ENCODE peak calls at places on chromosomes 11 and 22, in four cellular contexts. N is cardiac fibroblast, W is heart right ventricle, I is mucosa of descending colon. L is an unnamed sample.

GRCh38 chr11:83724704-83725114 is 438.5 kb upstream of the CCDC90B start:
- DNase-seq in W (peak), N (no peak), I (no peak), L (peak)

GRCh38 chr22:31148953-31149627 is 8.8 kb upstream of the PLA2G3 start:
- DNase-seq in W (peak), N (peak), I (peak), L (peak)

GRCh38 chr22:34236527-34236926 is 316.3 kb upstream of the LARGE1 start:
- DNase-seq in N (no peak), W (peak), I (no peak), L (no peak)

GRCh38 chr11:47143322-47143721 is 33.4 kb downstream of the ARFGAP2 start:
- DNase-seq in I (no peak), W (peak), N (peak), L (peak)

GRCh38 chr22:48327721-48328120 is 1500.0 kb downstream of the BRD1 start:
- DNase-seq in I (no peak), N (no peak), W (no peak), L (no peak)

GRCh38 chr11:118304809-118305248 is 299 bp downstream of the CD3E start:
- DNase-seq in N (no peak), W (no peak), I (no peak), L (no peak)

GRCh38 chr11:45860348-45860747 is 13.1 kb downstream of the CRY2 start:
- DNase-seq in N (no peak), I (no peak), W (no peak), L (no peak)

GRCh38 chr22:17847360-17848078 is 73.2 kb upstream of the BID start:
- DNase-seq in I (no peak), N (no peak), W (no peak), L (no peak)

GRCh38 chr11:43367382-43368178 is 8.9 kb downstream of the TTC17 start:
- DNase-seq in W (no peak), N (peak), I (no peak), L (no peak)

GRCh38 chr22:46577361-46578249 is 40.2 kb upstream of the CELSR1 start:
- DNase-seq in I (peak), N (no peak), W (no peak), L (no peak)

GRCh38 chr22:25497269-25497668 is 67.2 kb upstream of the GRK3 start:
- DNase-seq in W (peak), N (peak), I (no peak), L (peak)

GRCh38 chr11:61963282-61964057 is 4.0 kb downstream of the FTH1 start:
- DNase-seq in N (peak), W (no peak), I (peak), L (peak)

GRCh38 chr22:43110927-43111623 is 525 bp downstream of the BIK start:
- DNase-seq in W (no peak), I (peak), N (no peak), L (no peak)

GRCh38 chr11:106271686-106272085 is 194.2 kb downstream of the AASDHPPT start:
- DNase-seq in W (no peak), I (no peak), N (peak), L (no peak)

GRCh38 chr22:36740716-36741115 is 35.2 kb downstream of the IFT27 start:
- DNase-seq in I (no peak), W (no peak), N (no peak), L (no peak)

GRCh38 chr22:49807129-49807528 is 20.5 kb downstream of the BRD1 start:
- DNase-seq in W (no peak), N (no peak), I (no peak), L (no peak)

GRCh38 chr11:11777897-11778296 is 63.9 kb upstream of the USP47 start:
- DNase-seq in W (no peak), N (no peak), I (no peak), L (no peak)

GRCh38 chr11:86627776-86628455 is 44.5 kb downstream of the ME3 start:
- DNase-seq in W (no peak), I (no peak), N (no peak), L (no peak)

GRCh38 chr11:22466809-22467208 is 128.6 kb downstream of the SLC17A6 start:
- DNase-seq in W (no peak), N (peak), I (no peak), L (peak)

GRCh38 chr11:74024630-74025029 is 15.7 kb upstream of the UCP3 start:
- DNase-seq in I (no peak), W (no peak), N (peak), L (peak)

GRCh38 chr11:100561325-100561724 is 125.8 kb upstream of the ARHGAP42 start:
- DNase-seq in W (no peak), N (no peak), I (no peak), L (peak)

GRCh38 chr11:2887526-2888195 is 2.1 kb upstream of the CDKN1C start:
- DNase-seq in N (no peak), W (no peak), I (peak), L (no peak)

GRCh38 chr11:123546515-123546914 is 107.9 kb downstream of the SCN3B start:
- DNase-seq in I (no peak), W (no peak), N (peak), L (no peak)

GRCh38 chr11:21426931-21427330 is 757.5 kb downstream of the NELL1 start:
- DNase-seq in N (no peak), W (no peak), I (no peak), L (no peak)

GRCh38 chr22:42780070-42780540 is 59.4 kb upstream of the A4GALT start:
- DNase-seq in I (no peak), W (peak), N (peak), L (peak)

GRCh38 chr11:104609297-104609696 is 289.0 kb downstream of the CASP12 start:
- DNase-seq in I (no peak), N (peak), W (peak), L (peak)

GRCh38 chr11:10305964-10306918 is 1.4 kb downstream of the ADM start:
- DNase-seq in I (peak), W (peak), N (peak), L (peak)

GRCh38 chr22:37525073-37525745 is 6.0 kb upstream of the CARD10 start:
- DNase-seq in W (no peak), I (no peak), N (peak), L (peak)

GRCh38 chr22:21100149-21101032 is 54.6 kb downstream of the LRRC74B start:
- DNase-seq in N (no peak), W (no peak), I (no peak), L (no peak)

GRCh38 chr11:58647141-58647699 is 24.8 kb downstream of the CNTF start:
- DNase-seq in W (no peak), N (no peak), I (no peak), L (no peak)

GRCh38 chr11:79244175-79244804 is 196.5 kb downstream of the TENM4 start:
- DNase-seq in I (no peak), W (no peak), N (peak), L (peak)

GRCh38 chr11:100709233-100709999 is 22.3 kb downstream of the ARHGAP42 start:
- DNase-seq in I (no peak), N (peak), W (no peak), L (peak)

GRCh38 chr11:45609337-45609736 is 56.1 kb downstream of the CHST1 start:
- DNase-seq in I (no peak), N (no peak), W (no peak), L (no peak)

DNA sequence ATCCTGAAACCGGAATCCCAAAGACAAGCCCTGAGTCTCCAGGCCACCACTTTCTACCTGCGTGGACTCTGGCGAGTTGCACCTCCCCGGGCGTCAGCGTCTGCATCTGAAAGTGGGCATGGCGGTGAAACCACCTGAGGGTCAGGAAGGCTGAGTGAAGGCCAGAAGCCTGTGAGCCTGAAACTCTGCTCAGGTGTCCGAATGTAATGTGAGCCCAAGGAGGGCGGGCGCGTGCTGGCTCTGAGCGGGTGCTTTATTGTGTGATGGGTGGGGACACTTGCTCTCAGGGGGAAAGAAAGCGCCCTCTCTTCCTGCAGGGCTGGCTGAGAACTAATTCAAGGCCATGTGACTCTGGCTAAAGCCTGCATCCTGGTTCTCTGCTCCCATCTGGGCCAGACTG is 135.6 kb downstream of the ST3GAL4 start:
- DNase-seq in W (no peak), N (no peak), I (no peak), L (no peak)
- H3K4me3 ChIP-seq in W (no peak), N (no peak), I (no peak), L (no peak)

GRCh38 chr22:19819911-19820879 is 34.5 kb downstream of the GNB1L start:
- DNase-seq in W (no peak), I (no peak), N (no peak), L (no peak)

GRCh38 chr22:19819209-19819910 is 35.3 kb downstream of the GNB1L start:
- DNase-seq in W (no peak), N (no peak), I (no peak), L (no peak)

GRCh38 chr22:19822301-19823117 is 32.2 kb downstream of the GNB1L start:
- DNase-seq in I (no peak), W (no peak), N (no peak), L (no peak)

GRCh38 chr22:19821523-19822300 is 33.0 kb downstream of the GNB1L start:
- DNase-seq in W (no peak), N (no peak), I (no peak), L (no peak)

GRCh38 chr22:19820880-19821522 is 33.7 kb downstream of the GNB1L start:
- DNase-seq in W (no peak), I (no peak), N (no peak), L (no peak)
- TF ChIP-seq CTCF in W (no peak), I (no peak), N (no peak), L (peak)

GRCh38 chr11:93850585-93851018 is at the start of gene VSTM5:
- DNase-seq in N (no peak), I (no peak), W (no peak), L (no peak)

GRCh38 chr11:93849201-93849600 is 1.2 kb downstream of the VSTM5 start:
- DNase-seq in N (no peak), I (peak), W (no peak), L (no peak)

GRCh38 chr11:93852242-93852641 is 1.8 kb upstream of the VSTM5 start:
- DNase-seq in N (no peak), I (no peak), W (no peak), L (no peak)

GRCh38 chr11:93846411-93846810 is 4.0 kb downstream of the VSTM5 start:
- DNase-seq in N (peak), W (no peak), I (no peak), L (peak)

GRCh38 chr11:93849751-93850584 is 450 bp downstream of the VSTM5 start:
- DNase-seq in W (peak), I (peak), N (peak), L (peak)
- H3K4me3 ChIP-seq in W (peak), I (no peak), N (peak), L (peak)

DNA sequence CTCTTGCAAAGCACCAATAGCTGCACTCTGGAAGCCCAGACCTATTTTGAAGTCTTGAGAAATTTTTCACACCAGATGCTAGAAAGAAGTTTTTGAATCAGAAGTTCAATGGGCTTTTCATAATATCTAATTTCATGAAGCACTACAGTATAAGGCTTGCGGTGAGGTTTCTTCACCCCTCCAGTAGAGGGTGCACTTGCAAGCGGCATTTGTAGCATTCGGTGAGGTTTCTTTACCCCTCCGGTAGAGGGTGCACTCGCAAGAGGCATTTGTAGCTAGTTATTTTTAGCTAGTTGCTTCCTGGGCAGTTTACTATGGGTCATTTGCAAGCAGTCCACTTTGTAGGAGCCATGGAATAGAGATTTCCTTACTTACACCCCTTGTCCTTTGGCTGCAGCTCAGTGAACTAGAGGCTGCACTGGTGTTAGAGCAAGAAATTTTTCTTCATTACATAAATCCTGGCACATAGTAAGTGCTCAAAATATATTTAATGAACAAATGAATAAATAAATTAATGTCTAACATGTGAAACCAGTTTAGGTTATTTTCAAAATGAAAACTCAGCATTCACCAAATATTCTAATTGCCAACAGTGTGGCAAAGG is 7.8 kb upstream of the NOX4 start:
- DNase-seq in N (no peak), W (no peak), I (no peak), L (no peak)
- TF ChIP-seq CTCF in N (peak), W (no peak), I (no peak), L (peak)

L was measured in choroid plexus epithelial cell.